ENCODE peak calls at places on chromosomes 2 and 18, in ten cellular contexts. J is vagina, V is right lobe of liver, C is heart left ventricle, T is stomach, S is tibial nerve, A is GM12891, D is GM12892, U is thyroid gland, G is lower leg skin. N is an unnamed sample.

GRCh38 chr2:151907933-151908882 is 80.0 kb upstream of the ARL5A start:
- DNase-seq in C (no peak), G (no peak), T (no peak), D (no peak), V (no peak), U (peak), A (no peak), S (no peak), J (no peak), N (no peak)

GRCh38 chr18:26746284-26747130 is 119.0 kb downstream of the AQP4 start:
- DNase-seq in D (no peak), C (no peak), J (no peak), T (no peak), G (no peak), S (no peak), U (no peak), V (no peak), A (no peak), N (no peak)

GRCh38 chr18:3360211-3360610 is 89.8 kb upstream of the TGIF1 start:
- DNase-seq in T (no peak), G (no peak), V (no peak), S (no peak), A (no peak), J (no peak), U (no peak), D (no peak), C (no peak), N (no peak)

GRCh38 chr2:151306621-151307020 is 17.2 kb upstream of the NMI start:
- DNase-seq in V (no peak), T (no peak), C (no peak), D (no peak), U (no peak), A (no peak), S (no peak), J (no peak), G (no peak), N (no peak)

GRCh38 chr2:3636586-3637310 is 21.3 kb upstream of the ALLC start:
- DNase-seq in C (peak), D (no peak), G (no peak), V (no peak), S (no peak), J (peak), U (no peak), A (no peak), T (peak), N (no peak)

GRCh38 chr2:67514515-67514914 is 117.4 kb downstream of the ETAA1 start:
- DNase-seq in S (no peak), T (no peak), D (no peak), G (no peak), C (no peak), J (no peak), U (no peak), V (no peak), A (no peak), N (no peak)

GRCh38 chr2:34332813-34333212 is 733.7 kb upstream of the FAM98A start:
- DNase-seq in U (no peak), D (no peak), V (no peak), C (no peak), A (no peak), S (no peak), T (no peak), G (no peak), J (no peak), N (no peak)

GRCh38 chr2:24201496-24201895 is 26.6 kb downstream of the FAM228A start:
- DNase-seq in U (no peak), J (no peak), S (no peak), C (no peak), A (no peak), D (no peak), T (no peak), G (no peak), V (no peak), N (no peak)

GRCh38 chr18:59907172-59907571 is 7.4 kb downstream of the PMAIP1 start:
- DNase-seq in U (no peak), V (no peak), G (no peak), C (no peak), T (no peak), J (no peak), A (no peak), D (no peak), S (no peak), N (no peak)

GRCh38 chr2:60538136-60538535 is 15.3 kb downstream of the BCL11A start:
- DNase-seq in J (no peak), A (no peak), S (no peak), G (no peak), D (no peak), V (no peak), U (no peak), T (no peak), C (no peak), N (no peak)
- TF ChIP-seq POLR2A in J (no peak), A (no peak), S (no peak), G (no peak), D (no peak), V (no peak), U (no peak), T (no peak), C (no peak), N (no peak)

GRCh38 chr2:85537600-85538506 is 1.1 kb upstream of the MAT2A start:
- DNase-seq in S (peak), U (peak), C (peak), T (peak), A (no peak), V (peak), J (no peak), D (no peak), G (peak), N (peak)
- TF ChIP-seq POLR2A in S (no peak), U (no peak), C (no peak), T (no peak), A (no peak), V (peak), J (no peak), D (no peak), G (no peak), N (no peak)

DNA sequence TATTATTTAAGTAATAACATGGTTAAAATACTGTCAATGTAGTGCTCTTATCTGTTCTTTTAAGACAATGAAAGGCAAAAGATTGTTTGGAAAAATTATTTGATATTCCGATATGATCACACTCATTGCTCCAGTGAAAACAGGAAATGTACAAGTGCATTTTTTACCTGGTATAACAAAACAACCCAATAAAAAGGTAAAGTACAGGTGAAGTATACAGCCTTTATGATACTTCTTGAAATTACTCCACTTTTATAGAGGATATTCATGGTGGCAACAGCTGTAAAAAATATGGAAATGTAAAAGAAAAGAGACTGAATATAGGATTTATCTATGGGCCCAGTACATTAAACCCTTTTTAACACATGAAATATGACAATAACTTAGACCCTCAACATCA is 298.6 kb upstream of the HNRNPA3 start:
- DNase-seq in V (no peak), C (no peak), T (no peak), J (no peak), U (no peak), G (no peak), S (no peak), A (no peak), D (no peak), N (no peak)
- TF ChIP-seq POLR2A in V (no peak), C (no peak), T (no peak), J (no peak), U (no peak), G (no peak), S (no peak), A (no peak), D (no peak), N (no peak)

DNA sequence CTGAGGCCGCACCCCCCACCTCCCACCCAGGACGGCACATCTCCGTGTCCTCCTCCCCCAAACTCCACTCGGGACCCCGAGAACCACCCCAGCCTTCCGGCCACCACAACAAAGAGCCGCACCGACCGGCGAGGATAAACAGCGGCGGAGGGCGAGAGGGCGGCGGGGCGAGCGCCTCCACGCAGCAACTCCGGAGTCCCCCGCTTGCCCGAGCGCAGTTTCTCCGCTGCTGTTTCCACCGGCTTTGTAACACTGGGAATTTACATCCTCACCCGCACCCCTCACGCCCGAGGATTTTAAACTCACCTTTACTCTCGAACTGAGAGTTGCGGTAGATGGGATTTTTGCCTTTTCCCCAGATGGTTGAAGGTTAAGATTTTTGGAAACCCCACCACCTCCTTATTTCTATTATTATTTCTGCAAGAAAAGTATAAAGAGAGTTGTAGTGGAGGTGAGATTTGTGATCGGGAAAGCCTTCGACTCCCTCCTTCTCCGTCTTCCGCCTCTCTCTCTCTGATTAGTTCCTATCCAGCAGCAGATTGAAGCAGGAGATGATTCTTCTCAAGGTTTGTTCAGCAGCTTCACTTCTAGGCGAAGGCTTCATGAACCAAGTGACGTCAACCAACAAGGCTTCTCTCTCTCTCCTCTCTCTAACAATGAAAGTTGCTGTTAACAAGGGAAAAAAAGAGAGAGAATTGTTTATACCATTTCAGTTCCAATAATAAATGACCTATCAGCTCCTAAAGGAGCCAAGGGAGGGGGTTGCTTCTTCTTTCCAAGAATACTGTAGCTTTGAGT is at the start of gene BAZ2B:
- DNase-seq in V (peak), U (peak), J (no peak), C (peak), D (peak), G (peak), S (peak), A (no peak), T (peak), N (no peak)
- TF ChIP-seq POLR2A in V (peak), U (no peak), J (no peak), C (peak), D (peak), G (no peak), S (peak), A (no peak), T (no peak), N (peak)

DNA sequence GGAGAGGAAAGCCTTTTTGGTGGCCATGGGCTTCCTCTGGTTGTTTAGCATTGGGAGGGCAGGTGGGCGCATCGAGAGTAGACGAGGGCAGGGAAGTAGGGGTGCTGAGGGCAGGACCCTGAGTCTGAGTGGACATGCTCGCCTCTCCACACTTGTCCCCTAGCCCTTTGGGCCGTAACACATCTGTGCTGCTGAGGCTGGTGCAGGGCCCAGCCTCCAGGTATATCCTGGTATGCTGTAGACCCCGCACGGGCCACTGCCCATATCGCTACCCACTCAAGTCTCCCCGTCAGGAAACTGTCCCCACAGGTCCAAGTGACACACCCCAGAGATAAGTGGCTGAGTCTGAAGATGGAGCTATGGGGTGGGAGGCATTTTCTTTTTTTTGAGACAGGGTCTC is 13.7 kb upstream of the CCDC74B start:
- DNase-seq in C (no peak), T (no peak), V (no peak), S (no peak), U (no peak), A (no peak), J (no peak), G (no peak), D (no peak), N (no peak)
- TF ChIP-seq POLR2A in C (no peak), T (no peak), V (no peak), S (no peak), U (no peak), A (no peak), J (no peak), G (no peak), D (no peak), N (no peak)

GRCh38 chr2:29115797-29116781 is 874 bp downstream of the CLIP4 start:
- DNase-seq in S (peak), J (no peak), V (peak), C (peak), D (no peak), G (peak), T (peak), U (peak), A (no peak), N (peak)
- TF ChIP-seq POLR2A in S (no peak), J (no peak), V (peak), C (no peak), D (no peak), G (no peak), T (no peak), U (no peak), A (peak), N (peak)

DNA sequence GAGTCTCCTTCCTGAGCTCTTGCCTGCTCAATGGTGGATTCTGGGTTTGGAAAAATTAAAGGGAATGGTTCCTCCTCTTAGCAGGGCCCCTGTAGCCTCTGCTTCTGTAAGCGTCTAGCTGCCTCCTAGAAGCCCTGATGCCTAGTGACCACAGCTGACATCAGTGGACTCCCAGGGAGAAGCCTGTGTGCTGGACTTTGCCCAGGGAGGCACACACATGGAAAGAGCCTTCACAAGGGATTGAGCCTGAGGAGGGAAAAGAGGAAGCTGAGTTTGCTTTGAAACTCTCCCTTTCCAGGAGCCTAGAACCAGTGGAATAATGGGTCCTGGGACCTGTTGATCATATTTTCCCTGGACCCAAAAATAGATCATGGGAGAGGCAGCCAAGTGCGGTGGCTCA is 1.4 kb upstream of the CFAP65 start:
- DNase-seq in S (no peak), U (no peak), J (no peak), T (no peak), C (no peak), D (no peak), G (no peak), A (no peak), V (no peak), N (no peak)
- TF ChIP-seq POLR2A in S (no peak), U (no peak), J (no peak), T (no peak), C (no peak), D (no peak), G (no peak), A (no peak), V (no peak), N (no peak)

DNA sequence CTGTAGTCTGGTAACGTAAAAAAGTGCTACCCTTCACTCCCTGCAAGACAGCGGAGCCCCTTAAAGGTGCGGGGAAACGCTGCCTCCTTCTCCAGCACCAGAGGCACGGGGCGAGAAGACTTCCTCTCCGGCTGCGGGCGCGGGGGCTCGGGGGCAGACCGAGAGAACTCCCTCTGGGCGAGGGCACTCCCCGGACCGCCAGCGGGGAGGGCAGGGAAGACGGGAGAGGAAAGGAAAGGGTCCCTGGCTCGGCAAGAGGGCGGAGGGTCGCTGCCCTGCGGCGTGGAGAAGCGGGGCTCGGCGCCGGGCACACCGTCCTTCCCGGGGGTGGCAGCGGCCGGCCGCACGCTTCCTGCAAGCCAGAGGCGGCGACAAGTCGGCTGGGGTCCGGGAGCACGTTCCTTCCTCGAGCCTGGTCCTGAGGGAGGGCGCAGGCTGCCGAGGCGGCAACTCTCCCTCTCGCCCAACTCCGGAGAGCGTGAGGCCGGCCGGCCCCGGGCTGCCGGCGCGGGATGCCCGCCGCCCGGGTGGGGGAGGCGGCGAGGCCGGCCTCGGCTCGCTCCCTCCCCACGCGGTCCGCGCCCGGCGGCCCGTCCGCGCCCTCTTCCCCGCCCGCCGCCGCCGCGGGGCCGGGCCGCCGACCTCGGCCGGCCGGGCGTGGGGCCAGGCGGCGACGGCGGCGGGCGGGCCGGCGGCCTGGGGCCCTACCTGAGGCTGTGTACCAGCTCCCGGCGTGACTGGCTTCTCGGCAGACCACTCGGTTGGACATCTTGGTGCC is 1.1 kb downstream of the MEMO1 start:
- DNase-seq in T (peak), V (peak), D (peak), A (no peak), U (peak), J (no peak), S (peak), C (peak), G (no peak), N (no peak)
- TF ChIP-seq POLR2A in T (no peak), V (peak), D (no peak), A (no peak), U (no peak), J (no peak), S (no peak), C (no peak), G (no peak), N (no peak)

N was measured in breast epithelium.